ENCODE peak calls at places on chromosome X, in seven cellular contexts. One of them, this sample, is unnamed.

GRCh38 chrX:145817666-145818521 is at the start of gene SLITRK2:
- DNase-seq in SK-MEL-5: peak; percentile 18
- DNase-seq in T-helper 17 cell: no peak
- DNase-seq in retina: peak; percentile 79
- DNase-seq in activated T-helper 1 cell treated with Interleukin-2 at 50 U/mL for 16 hours: no peak
- DNase-seq in adrenal gland: no peak
- DNase-seq in GM12891: no peak
- DNase-seq in this sample: no peak

GRCh38 chrX:132433001-132433400 is 55.8 kb downstream of the MBNL3 start:
- DNase-seq in T-helper 17 cell: no peak
- DNase-seq in adrenal gland: no peak
- DNase-seq in SK-MEL-5: no peak
- DNase-seq in retina: no peak
- DNase-seq in activated T-helper 1 cell treated with Interleukin-2 at 50 U/mL for 16 hours: no peak
- DNase-seq in GM12891: no peak
- DNase-seq in this sample: no peak

GRCh38 chrX:150547511-150548115 is 20.8 kb upstream of the MTM1 start:
- DNase-seq in retina: peak; percentile 84
- DNase-seq in T-helper 17 cell: no peak
- DNase-seq in SK-MEL-5: no peak
- DNase-seq in GM12891: no peak
- DNase-seq in adrenal gland: peak; percentile 83
- DNase-seq in activated T-helper 1 cell treated with Interleukin-2 at 50 U/mL for 16 hours: no peak
- DNase-seq in this sample: peak; percentile 76

GRCh38 chrX:153370293-153371055 is 30.7 kb downstream of the PNMA6E start:
- DNase-seq in retina: no peak
- DNase-seq in activated T-helper 1 cell treated with Interleukin-2 at 50 U/mL for 16 hours: no peak
- DNase-seq in adrenal gland: no peak
- DNase-seq in GM12891: no peak
- DNase-seq in SK-MEL-5: no peak
- DNase-seq in T-helper 17 cell: no peak
- DNase-seq in this sample: no peak

GRCh38 chrX:138885886-138886285 is 174.4 kb upstream of the FGF13 start:
- DNase-seq in activated T-helper 1 cell treated with Interleukin-2 at 50 U/mL for 16 hours: no peak
- DNase-seq in SK-MEL-5: peak; percentile 10
- DNase-seq in T-helper 17 cell: no peak
- DNase-seq in adrenal gland: no peak
- DNase-seq in GM12891: no peak
- DNase-seq in retina: no peak
- DNase-seq in this sample: no peak

GRCh38 chrX:104351173-104351769 is 96.5 kb upstream of the ESX1 start:
- DNase-seq in retina: no peak
- DNase-seq in T-helper 17 cell: no peak
- DNase-seq in SK-MEL-5: no peak
- DNase-seq in GM12891: no peak
- DNase-seq in activated T-helper 1 cell treated with Interleukin-2 at 50 U/mL for 16 hours: no peak
- DNase-seq in adrenal gland: no peak
- DNase-seq in this sample: no peak

GRCh38 chrX:41970419-41970818 is 47.1 kb upstream of the CASK start:
- DNase-seq in adrenal gland: no peak
- DNase-seq in SK-MEL-5: no peak
- DNase-seq in GM12891: no peak
- DNase-seq in retina: no peak
- DNase-seq in activated T-helper 1 cell treated with Interleukin-2 at 50 U/mL for 16 hours: no peak
- DNase-seq in T-helper 17 cell: no peak
- DNase-seq in this sample: no peak

GRCh38 chrX:54821310-54821709 is 13.8 kb downstream of the MAGED2 start:
- DNase-seq in retina: no peak
- DNase-seq in T-helper 17 cell: no peak
- DNase-seq in adrenal gland: no peak
- DNase-seq in SK-MEL-5: no peak
- DNase-seq in activated T-helper 1 cell treated with Interleukin-2 at 50 U/mL for 16 hours: no peak
- DNase-seq in GM12891: no peak
- DNase-seq in this sample: no peak

GRCh38 chrX:46575991-46576392 is 2.4 kb downstream of the CHST7 start:
- DNase-seq in SK-MEL-5: no peak
- DNase-seq in activated T-helper 1 cell treated with Interleukin-2 at 50 U/mL for 16 hours: no peak
- DNase-seq in adrenal gland: peak; percentile 58
- DNase-seq in T-helper 17 cell: no peak
- DNase-seq in GM12891: no peak
- DNase-seq in retina: peak; percentile 9
- DNase-seq in this sample: no peak

GRCh38 chrX:31038585-31039326 is 33.1 kb downstream of the FTHL17 start:
- DNase-seq in retina: peak; percentile 35
- DNase-seq in activated T-helper 1 cell treated with Interleukin-2 at 50 U/mL for 16 hours: no peak
- DNase-seq in SK-MEL-5: peak; percentile 67
- DNase-seq in adrenal gland: peak; percentile 57
- DNase-seq in GM12891: no peak
- DNase-seq in T-helper 17 cell: no peak
- DNase-seq in this sample: peak; percentile 21

GRCh38 chrX:137549846-137550534 is 15.9 kb upstream of the ZIC3 start:
- DNase-seq in adrenal gland: no peak
- DNase-seq in SK-MEL-5: no peak
- DNase-seq in T-helper 17 cell: no peak
- DNase-seq in GM12891: no peak
- DNase-seq in retina: peak; percentile 75
- DNase-seq in activated T-helper 1 cell treated with Interleukin-2 at 50 U/mL for 16 hours: no peak
- DNase-seq in this sample: no peak

GRCh38 chrX:134717698-134718328 is 59.5 kb upstream of the PLAC1 start:
- DNase-seq in SK-MEL-5: no peak
- DNase-seq in activated T-helper 1 cell treated with Interleukin-2 at 50 U/mL for 16 hours: no peak
- DNase-seq in GM12891: no peak
- DNase-seq in adrenal gland: no peak
- DNase-seq in T-helper 17 cell: no peak
- DNase-seq in retina: no peak
- DNase-seq in this sample: no peak

GRCh38 chrX:133923548-133923947 is 61.8 kb downstream of the GPC3 start:
- DNase-seq in T-helper 17 cell: no peak
- DNase-seq in adrenal gland: no peak
- DNase-seq in activated T-helper 1 cell treated with Interleukin-2 at 50 U/mL for 16 hours: no peak
- DNase-seq in SK-MEL-5: no peak
- DNase-seq in retina: no peak
- DNase-seq in GM12891: no peak
- DNase-seq in this sample: no peak

GRCh38 chrX:103254171-103254824 is 657 bp downstream of the TCEAL8 start:
- DNase-seq in GM12891: no peak
- DNase-seq in T-helper 17 cell: peak; percentile 9
- DNase-seq in adrenal gland: peak; percentile 65
- DNase-seq in retina: peak; percentile 73
- DNase-seq in SK-MEL-5: peak; percentile 54
- DNase-seq in activated T-helper 1 cell treated with Interleukin-2 at 50 U/mL for 16 hours: no peak
- DNase-seq in this sample: peak; percentile 49

GRCh38 chrX:65587616-65588526 is 53.3 kb upstream of the LAS1L start:
- DNase-seq in GM12891: no peak
- DNase-seq in SK-MEL-5: no peak
- DNase-seq in adrenal gland: peak; percentile 78
- DNase-seq in retina: no peak
- DNase-seq in T-helper 17 cell: no peak
- DNase-seq in activated T-helper 1 cell treated with Interleukin-2 at 50 U/mL for 16 hours: no peak
- DNase-seq in this sample: peak; percentile 40

GRCh38 chrX:50606300-50606950 is 135.8 kb upstream of the DGKK start:
- DNase-seq in adrenal gland: no peak
- DNase-seq in SK-MEL-5: no peak
- DNase-seq in GM12891: no peak
- DNase-seq in T-helper 17 cell: no peak
- DNase-seq in activated T-helper 1 cell treated with Interleukin-2 at 50 U/mL for 16 hours: no peak
- DNase-seq in retina: peak; percentile 1
- DNase-seq in this sample: no peak

GRCh38 chrX:39452404-39452803 is 645.4 kb downstream of the BCOR start:
- DNase-seq in adrenal gland: no peak
- DNase-seq in T-helper 17 cell: no peak
- DNase-seq in retina: no peak
- DNase-seq in GM12891: no peak
- DNase-seq in SK-MEL-5: no peak
- DNase-seq in activated T-helper 1 cell treated with Interleukin-2 at 50 U/mL for 16 hours: no peak
- DNase-seq in this sample: no peak

GRCh38 chrX:11579856-11580595 is 85.7 kb downstream of the ARHGAP6 start:
- DNase-seq in retina: no peak
- DNase-seq in SK-MEL-5: no peak
- DNase-seq in T-helper 17 cell: no peak
- DNase-seq in GM12891: no peak
- DNase-seq in adrenal gland: no peak
- DNase-seq in activated T-helper 1 cell treated with Interleukin-2 at 50 U/mL for 16 hours: no peak
- DNase-seq in this sample: no peak

GRCh38 chrX:46260502-46260901 is 284.7 kb downstream of the ZNF674 start:
- DNase-seq in SK-MEL-5: no peak
- DNase-seq in GM12891: no peak
- DNase-seq in adrenal gland: no peak
- DNase-seq in activated T-helper 1 cell treated with Interleukin-2 at 50 U/mL for 16 hours: no peak
- DNase-seq in T-helper 17 cell: no peak
- DNase-seq in retina: no peak
- DNase-seq in this sample: no peak

This sample was measured in globus pallidus.